ENCODE peak calls at places on chromosome 5, in four cellular contexts. One of them, this sample, is unnamed.
A peak's percentile ranks its signal among the peaks of the same experiment; 100 is the strongest.

GRCh38 chr5:53130206-53130605 is 20.6 kb upstream of the MOCS2 start:
- DNase-seq in transverse colon: no peak
- DNase-seq in ovary: no peak
- DNase-seq in breast epithelium: no peak
- DNase-seq in this sample: no peak

GRCh38 chr5:67166886-67167285 is 29.7 kb downstream of the CD180 start:
- DNase-seq in transverse colon: no peak
- DNase-seq in breast epithelium: no peak
- DNase-seq in ovary: peak; percentile 16
- DNase-seq in this sample: no peak

GRCh38 chr5:36305571-36306326 is 4.0 kb upstream of the RANBP3L start:
- DNase-seq in breast epithelium: no peak
- DNase-seq in ovary: peak; percentile 53
- DNase-seq in transverse colon: peak; percentile 39
- DNase-seq in this sample: peak; percentile 60

GRCh38 chr5:9712506-9713285 is 82.5 kb upstream of the TAS2R1 start:
- DNase-seq in ovary: no peak
- DNase-seq in breast epithelium: no peak
- DNase-seq in transverse colon: no peak
- DNase-seq in this sample: no peak

GRCh38 chr5:112142769-112143270 is 276.3 kb downstream of the EPB41L4A start:
- DNase-seq in ovary: no peak
- DNase-seq in breast epithelium: no peak
- DNase-seq in transverse colon: no peak
- DNase-seq in this sample: no peak

GRCh38 chr5:14925326-14925725 is 53.7 kb upstream of the ANKH start:
- DNase-seq in breast epithelium: no peak
- DNase-seq in ovary: no peak
- DNase-seq in transverse colon: no peak
- DNase-seq in this sample: no peak

GRCh38 chr5:61048534-61048933 is 103.5 kb downstream of the NDUFAF2 start:
- DNase-seq in ovary: no peak
- DNase-seq in breast epithelium: no peak
- DNase-seq in transverse colon: no peak
- DNase-seq in this sample: no peak

GRCh38 chr5:132829742-132830435 is 558 bp downstream of the SHROOM1 start:
- DNase-seq in transverse colon: peak; percentile 87
- DNase-seq in ovary: peak; percentile 75
- DNase-seq in breast epithelium: peak; percentile 67
- DNase-seq in this sample: peak; percentile 85

GRCh38 chr5:140011297-140011802 is 31.7 kb downstream of the NRG2 start:
- DNase-seq in ovary: no peak
- DNase-seq in transverse colon: no peak
- DNase-seq in breast epithelium: no peak
- DNase-seq in this sample: peak; percentile 47

GRCh38 chr5:147455321-147455720 is 54.5 kb downstream of the DPYSL3 start:
- DNase-seq in breast epithelium: no peak
- DNase-seq in ovary: peak; percentile 76
- DNase-seq in transverse colon: no peak
- DNase-seq in this sample: no peak

GRCh38 chr5:126415789-126416188 is 7.4 kb upstream of the GRAMD2B start:
- DNase-seq in ovary: no peak
- DNase-seq in transverse colon: no peak
- DNase-seq in breast epithelium: no peak
- DNase-seq in this sample: no peak

GRCh38 chr5:132070460-132071337 is 2.9 kb upstream of the CSF2 start:
- DNase-seq in transverse colon: no peak
- DNase-seq in ovary: no peak
- DNase-seq in breast epithelium: no peak
- DNase-seq in this sample: no peak

GRCh38 chr5:154285661-154286408 is 95.3 kb downstream of the GALNT10 start:
- DNase-seq in ovary: no peak
- DNase-seq in breast epithelium: no peak
- DNase-seq in transverse colon: no peak
- DNase-seq in this sample: no peak

GRCh38 chr5:111079846-111080245 is 8.3 kb downstream of the TSLP start:
- DNase-seq in transverse colon: no peak
- DNase-seq in breast epithelium: no peak
- DNase-seq in ovary: no peak
- DNase-seq in this sample: no peak

GRCh38 chr5:136062563-136063274 is 33.9 kb downstream of the TGFBI start:
- DNase-seq in breast epithelium: no peak
- DNase-seq in transverse colon: no peak
- DNase-seq in ovary: no peak
- DNase-seq in this sample: peak; percentile 18

GRCh38 chr5:96567188-96567587 is 95.0 kb upstream of the CAST start:
- DNase-seq in ovary: no peak
- DNase-seq in breast epithelium: no peak
- DNase-seq in transverse colon: no peak
- DNase-seq in this sample: no peak

DNA sequence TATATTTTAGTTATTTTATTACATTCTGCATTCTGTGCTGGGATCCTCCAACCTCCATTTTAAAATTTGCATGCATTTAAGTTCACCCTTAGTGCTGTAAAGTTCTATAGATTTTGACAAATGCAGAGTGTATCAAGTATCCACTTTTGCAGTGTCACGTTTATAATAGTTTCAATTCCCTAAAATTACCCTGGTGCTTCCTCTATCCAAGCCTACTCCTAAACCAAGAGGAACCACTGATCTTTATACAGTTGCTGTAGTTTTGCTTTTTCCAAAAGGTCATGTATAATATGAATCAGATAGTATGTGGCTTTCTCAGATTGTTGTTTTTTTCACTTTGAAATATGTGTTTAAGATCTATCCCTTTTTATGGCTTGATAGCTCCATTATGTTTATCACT is 468.4 kb upstream of the CDH6 start:
- DNase-seq in transverse colon: no peak
- DNase-seq in breast epithelium: no peak
- DNase-seq in ovary: no peak
- DNase-seq in this sample: no peak
- TF ChIP-seq POLR2A in transverse colon: no peak
- TF ChIP-seq POLR2A in breast epithelium: no peak
- TF ChIP-seq POLR2A in ovary: no peak
- TF ChIP-seq POLR2A in this sample: no peak

GRCh38 chr5:148635321-148636083 is 18.8 kb downstream of the HTR4 start:
- DNase-seq in transverse colon: no peak
- DNase-seq in breast epithelium: no peak
- DNase-seq in ovary: no peak
- DNase-seq in this sample: no peak
- H3K27ac ChIP-seq in transverse colon: peak overlapping the region; percentile 55
- H3K27ac ChIP-seq in breast epithelium: no peak overlapping the region
- H3K27ac ChIP-seq in ovary: no peak overlapping the region
- H3K27ac ChIP-seq in this sample: no peak overlapping the region

GRCh38 chr5:83524345-83524744 is 52.8 kb downstream of the VCAN start:
- DNase-seq in transverse colon: no peak
- DNase-seq in breast epithelium: no peak
- DNase-seq in ovary: no peak
- DNase-seq in this sample: no peak

GRCh38 chr5:83524991-83525390 is 53.4 kb downstream of the VCAN start:
- DNase-seq in ovary: no peak
- DNase-seq in transverse colon: no peak
- DNase-seq in breast epithelium: no peak
- DNase-seq in this sample: no peak

GRCh38 chr5:83527191-83527590 is 55.6 kb downstream of the VCAN start:
- DNase-seq in transverse colon: no peak
- DNase-seq in ovary: no peak
- DNase-seq in breast epithelium: no peak
- DNase-seq in this sample: no peak

GRCh38 chr5:83527722-83528438 is 56.3 kb downstream of the VCAN start:
- DNase-seq in transverse colon: no peak
- DNase-seq in breast epithelium: no peak
- DNase-seq in ovary: no peak
- DNase-seq in this sample: no peak

GRCh38 chr5:83526289-83526688 is 54.7 kb downstream of the VCAN start:
- DNase-seq in transverse colon: no peak
- DNase-seq in breast epithelium: no peak
- DNase-seq in ovary: no peak
- DNase-seq in this sample: no peak
- TF ChIP-seq CTCF in transverse colon: no peak
- TF ChIP-seq CTCF in breast epithelium: no peak
- TF ChIP-seq CTCF in ovary: no peak
- TF ChIP-seq CTCF in this sample: no peak

GRCh38 chr5:41869150-41869738 is 981 bp downstream of the OXCT1 start:
- DNase-seq in breast epithelium: peak; percentile 65
- DNase-seq in ovary: peak; percentile 42
- DNase-seq in transverse colon: peak; percentile 11
- DNase-seq in this sample: no peak
- TF ChIP-seq POLR2A in breast epithelium: no peak
- TF ChIP-seq POLR2A in ovary: no peak
- TF ChIP-seq POLR2A in transverse colon: no peak
- TF ChIP-seq POLR2A in this sample: no peak

GRCh38 chr5:149406203-149406978 is 27.3 kb upstream of the IL17B start:
- DNase-seq in ovary: peak; percentile 93
- DNase-seq in transverse colon: peak; percentile 70
- DNase-seq in breast epithelium: peak; percentile 94
- DNase-seq in this sample: peak; percentile 33

GRCh38 chr5:149405550-149406202 is 26.6 kb upstream of the IL17B start:
- DNase-seq in ovary: no peak
- DNase-seq in transverse colon: no peak
- DNase-seq in breast epithelium: peak; percentile 21
- DNase-seq in this sample: no peak

GRCh38 chr5:149402291-149402690 is 23.2 kb upstream of the IL17B start:
- DNase-seq in transverse colon: no peak
- DNase-seq in breast epithelium: no peak
- DNase-seq in ovary: no peak
- DNase-seq in this sample: no peak

GRCh38 chr5:149404746-149405549 is 25.9 kb upstream of the IL17B start:
- DNase-seq in transverse colon: no peak
- DNase-seq in breast epithelium: no peak
- DNase-seq in ovary: no peak
- DNase-seq in this sample: no peak

DNA sequence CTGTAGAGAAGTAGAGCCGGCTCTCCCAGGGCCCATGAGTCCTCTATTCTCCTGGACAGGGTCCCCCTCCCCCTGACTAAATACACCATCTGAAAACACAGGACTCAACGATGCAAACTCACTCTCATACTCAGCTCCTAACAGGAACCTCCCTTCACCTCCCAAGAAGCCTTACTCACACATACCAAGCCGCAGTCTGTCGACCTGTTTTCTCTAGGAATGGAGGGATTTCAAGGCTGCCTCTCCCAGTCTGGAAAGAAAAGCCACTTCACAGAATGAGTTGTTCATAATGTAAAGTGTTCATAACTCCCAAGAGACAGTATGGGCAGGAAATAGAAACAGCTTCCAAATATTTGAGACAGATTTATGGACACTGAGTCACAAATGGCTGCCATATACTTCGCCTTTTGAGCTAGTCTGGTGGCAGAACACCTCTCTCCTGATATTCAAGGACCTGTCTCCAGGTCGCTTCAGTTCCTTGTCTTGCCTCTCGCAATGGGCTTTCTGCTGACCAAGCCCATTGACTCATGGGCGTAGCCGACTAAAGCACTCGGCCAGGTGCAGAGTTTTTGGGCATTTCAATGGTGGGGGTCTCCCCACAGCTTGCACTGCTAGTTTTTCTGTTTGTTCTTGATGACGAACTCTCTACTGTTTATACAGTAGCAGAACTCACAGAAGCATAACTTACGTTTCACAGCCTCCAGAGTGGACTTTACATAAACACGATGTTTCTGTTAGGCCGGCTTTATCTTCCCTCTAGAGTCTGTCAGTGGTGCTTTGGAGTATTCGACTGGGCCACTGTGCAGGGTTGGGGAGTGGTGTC is 25.0 kb upstream of the IL17B start:
- DNase-seq in ovary: no peak
- DNase-seq in transverse colon: no peak
- DNase-seq in breast epithelium: no peak
- DNase-seq in this sample: no peak
- H3K27ac ChIP-seq in ovary: peak overlapping the region; percentile 75
- H3K27ac ChIP-seq in transverse colon: peak overlapping the region; percentile 93
- H3K27ac ChIP-seq in breast epithelium: peak overlapping the region; percentile 91
- H3K27ac ChIP-seq in this sample: no peak overlapping the region

GRCh38 chr5:163489055-163489744 is 16.2 kb upstream of the MAT2B start:
- DNase-seq in breast epithelium: no peak
- DNase-seq in transverse colon: no peak
- DNase-seq in ovary: no peak
- DNase-seq in this sample: no peak
- TF ChIP-seq CTCF in breast epithelium: no peak
- TF ChIP-seq CTCF in transverse colon: no peak
- TF ChIP-seq CTCF in ovary: no peak
- TF ChIP-seq CTCF in this sample: no peak

This sample was measured in body of pancreas.